ENCODE peak calls at places on chromosome 22, in five cellular contexts. R is stimulated activated CD4-positive, alpha-beta T cell treated with anti-CD3 and anti-CD28 coated beads, Interleukin-1b, Interleukin-23, amount 100 ng/mL, for 24 hours; T is HepG2; Z is stimulated activated CD8-positive, alpha-beta memory T cell treated with anti-CD3 and anti-CD28 coated beads, Interleukin-12 subunit alpha, Interleukin-12 subunit beta, amount 100 ng/mL, for 1 hour; G is NCI-H1417. K is an unnamed sample.

GRCh38 chr22:31917227-31917921 is 27.0 kb upstream of the YWHAH start:
- DNase-seq in R (no peak), T (no peak), Z (no peak), G (no peak), K (no peak)

GRCh38 chr22:35230839-35231584 is 26.3 kb upstream of the HMGXB4 start:
- DNase-seq in R (no peak), T (peak; percentile 51), Z (no peak), G (no peak), K (no peak)

GRCh38 chr22:46007848-46008261 is 30.9 kb upstream of the WNT7B start:
- DNase-seq in R (no peak), T (no peak), Z (no peak), G (peak; percentile 94), K (no peak)

GRCh38 chr22:49948116-49948515 is 12.5 kb upstream of the PIM3 start:
- DNase-seq in R (no peak), T (no peak), Z (no peak), G (no peak), K (no peak)

GRCh38 chr22:37196539-37197450 is 8.7 kb upstream of the C1QTNF6 start:
- DNase-seq in R (no peak), T (peak; percentile 83), Z (no peak), G (no peak), K (no peak)

GRCh38 chr22:45179276-45180049 is 15.7 kb downstream of the NUP50 start:
- DNase-seq in R (no peak), T (no peak), Z (no peak), G (no peak), K (no peak)

GRCh38 chr22:36258750-36259619 is 6.1 kb downstream of the APOL1 start:
- DNase-seq in R (no peak), T (no peak), Z (no peak), G (peak; percentile 48), K (peak; percentile 59)

GRCh38 chr22:38954414-38955043 is 2.9 kb upstream of the APOBEC3A start:
- DNase-seq in R (no peak), T (no peak), Z (no peak), G (no peak), K (no peak)

GRCh38 chr22:25146906-25147754 is 52.5 kb upstream of the CRYBB3 start:
- DNase-seq in R (no peak), T (no peak), Z (no peak), G (peak; percentile 2), K (no peak)

GRCh38 chr22:50399751-50400331 is 56.7 kb downstream of the PPP6R2 start:
- DNase-seq in R (no peak), T (peak; percentile 16), Z (no peak), G (no peak), K (no peak)

GRCh38 chr22:23431337-23432072 is 148.6 kb downstream of the IGLL1 start:
- DNase-seq in R (no peak), T (peak; percentile 11), Z (no peak), G (peak; percentile 2), K (no peak)